ENCODE peak calls at places on chromosomes 2 and 18, in five cellular contexts. H, Y, N, I and E are unnamed samples.

GRCh38 chr2:85588218-85589044 is 4.2 kb downstream of the VAMP5 start:
- DNase-seq in H (peak; percentile 43), Y (no peak), N (no peak), I (no peak), E (no peak)

GRCh38 chr18:49731860-49732311 is 81.4 kb downstream of the ACAA2 start:
- DNase-seq in H (peak; percentile 35), Y (no peak), N (no peak), I (no peak), E (no peak)

GRCh38 chr2:202529389-202529788 is 105.4 kb upstream of the FAM117B start:
- DNase-seq in H (no peak), Y (no peak), N (peak; percentile 63), I (no peak), E (peak; percentile 76)

GRCh38 chr2:101781730-101782426 is 84.4 kb downstream of the MAP4K4 start:
- DNase-seq in H (no peak), Y (no peak), N (no peak), I (no peak), E (no peak)

GRCh38 chr18:48733854-48734253 is 195.0 kb downstream of the CTIF start:
- DNase-seq in H (no peak), Y (no peak), N (no peak), I (no peak), E (no peak)

GRCh38 chr2:157748371-157749132 is 119.9 kb upstream of the ACVR1C start:
- DNase-seq in H (no peak), Y (no peak), N (peak; percentile 30), I (no peak), E (no peak)

GRCh38 chr18:37179384-37179783 is 350.5 kb downstream of the KIAA1328 start:
- DNase-seq in H (no peak), Y (no peak), N (no peak), I (no peak), E (peak; percentile 5)

GRCh38 chr2:96353032-96353561 is 17.5 kb downstream of the NCAPH start:
- DNase-seq in H (no peak), Y (no peak), N (peak; percentile 89), I (no peak), E (no peak)

GRCh38 chr2:47512581-47513083 is 109.7 kb downstream of the MSH2 start:
- DNase-seq in H (peak; percentile 79), Y (no peak), N (no peak), I (no peak), E (no peak)

GRCh38 chr2:199463000-199463692 is 5.4 kb upstream of the SATB2 start:
- DNase-seq in H (peak; percentile 78), Y (peak; percentile 92), N (peak; percentile 91), I (peak; percentile 75), E (peak; percentile 53)

GRCh38 chr18:54734059-54734458 is 94.2 kb upstream of the RAB27B start:
- DNase-seq in H (no peak), Y (no peak), N (peak; percentile 98), I (no peak), E (peak; percentile 94)

GRCh38 chr2:65504201-65504600 is 71.8 kb upstream of the SPRED2 start:
- DNase-seq in H (no peak), Y (no peak), N (no peak), I (no peak), E (no peak)

GRCh38 chr2:29479566-29479965 is 364.4 kb downstream of the CLIP4 start:
- DNase-seq in H (no peak), Y (no peak), N (no peak), I (no peak), E (no peak)

GRCh38 chr2:138787053-138787666 is 7.0 kb upstream of the NXPH2 start:
- DNase-seq in H (no peak), Y (no peak), N (peak; percentile 69), I (peak; percentile 21), E (peak; percentile 31)

GRCh38 chr18:47901624-47902362 is 28.7 kb downstream of the SMAD2 start:
- DNase-seq in H (peak; percentile 96), Y (no peak), N (no peak), I (no peak), E (no peak)

GRCh38 chr2:162477011-162477410 is 133.1 kb downstream of the GCA start:
- DNase-seq in H (peak; percentile 8), Y (no peak), N (no peak), I (no peak), E (no peak)

GRCh38 chr2:150212722-150213171 is 274.7 kb downstream of the RND3 start:
- DNase-seq in H (no peak), Y (no peak), N (peak; percentile 61), I (no peak), E (peak; percentile 61)

GRCh38 chr2:129766594-129766993 is 212.9 kb upstream of the RAB6C start:
- DNase-seq in H (no peak), Y (no peak), N (peak; percentile 43), I (no peak), E (no peak)

GRCh38 chr2:21251216-21251971 is 127.6 kb downstream of the TDRD15 start:
- DNase-seq in H (peak; percentile 68), Y (peak; percentile 32), N (no peak), I (no peak), E (no peak)

GRCh38 chr2:81481994-81482368 is 1177.4 kb upstream of the LRRTM1 start:
- DNase-seq in H (peak; percentile 8), Y (no peak), N (no peak), I (no peak), E (peak; percentile 1)

GRCh38 chr2:178306351-178307073 is 112.2 kb downstream of the OSBPL6 start:
- DNase-seq in H (peak; percentile 79), Y (peak; percentile 57), N (peak; percentile 68), I (peak; percentile 29), E (no peak)

GRCh38 chr2:181738074-181738473 is 57.8 kb upstream of the NEUROD1 start:
- DNase-seq in H (peak; percentile 70), Y (no peak), N (peak; percentile 20), I (no peak), E (no peak)

GRCh38 chr2:11024687-11025086 is 113.0 kb downstream of the KCNF1 start:
- DNase-seq in H (no peak), Y (no peak), N (no peak), I (no peak), E (no peak)

GRCh38 chr2:156319811-156320490 is 12.6 kb downstream of the NR4A2 start:
- DNase-seq in H (peak; percentile 87), Y (peak; percentile 65), N (peak; percentile 38), I (peak; percentile 27), E (peak; percentile 32)

GRCh38 chr18:25503567-25504081 is 151.7 kb upstream of the ZNF521 start:
- DNase-seq in H (peak; percentile 68), Y (peak; percentile 72), N (peak; percentile 77), I (peak; percentile 41), E (peak; percentile 80)

GRCh38 chr2:25145803-25146202 is 22.6 kb downstream of the POMC start:
- DNase-seq in H (no peak), Y (no peak), N (no peak), I (no peak), E (no peak)

GRCh38 chr2:234480337-234480736 is 16.5 kb downstream of the ARL4C start:
- DNase-seq in H (no peak), Y (no peak), N (no peak), I (no peak), E (no peak)

GRCh38 chr2:182647499-182647787 is 68.6 kb upstream of the DNAJC10 start:
- DNase-seq in H (peak; percentile 19), Y (no peak), N (no peak), I (no peak), E (no peak)

GRCh38 chr2:217938038-217938437 is 64.8 kb downstream of the TNS1 start:
- DNase-seq in H (no peak), Y (no peak), N (no peak), I (no peak), E (no peak)

GRCh38 chr2:104846955-104847820 is 6.7 kb upstream of the POU3F3 start:
- DNase-seq in H (no peak), Y (no peak), N (no peak), I (no peak), E (peak; percentile 33)
- H3K27ac ChIP-seq in H (no peak overlapping the region), Y (no peak overlapping the region), N (no peak overlapping the region), I (no peak overlapping the region), E (no peak overlapping the region)

GRCh38 chr18:51190000-51190399 is 7.5 kb downstream of the MEX3C start:
- DNase-seq in H (no peak), Y (no peak), N (no peak), I (no peak), E (no peak)
- H3K9ac ChIP-seq in H (no peak overlapping the region), Y (no peak overlapping the region), N (no peak overlapping the region), I (no peak overlapping the region), E (no peak overlapping the region)

DNA sequence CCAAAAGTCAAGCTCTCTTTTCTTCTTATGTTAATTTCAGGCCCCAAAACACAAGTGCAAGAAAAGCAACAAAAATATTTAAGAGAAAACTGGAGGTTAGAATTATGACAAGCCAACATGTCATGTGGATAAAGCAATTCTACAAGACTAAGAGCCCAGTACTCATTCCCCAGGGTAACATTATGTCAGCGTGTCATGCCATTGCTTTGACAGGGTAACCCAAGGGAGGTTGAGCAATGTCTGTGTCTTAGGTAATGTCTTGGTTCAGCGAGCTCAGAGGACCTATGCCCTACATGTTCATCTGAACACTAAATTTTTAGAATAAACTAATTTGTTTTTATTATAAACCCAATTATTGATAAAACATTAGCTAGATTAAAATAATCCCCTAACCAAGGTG is 173.2 kb upstream of the ZNF804A start:
- DNase-seq in H (no peak), Y (no peak), N (no peak), I (no peak), E (no peak)
- H3K4me1 ChIP-seq in H (no peaks in the 10 kb centered on the region), Y (no peaks in the 10 kb centered on the region), N (no peaks in the 10 kb centered on the region), I (no peaks in the 10 kb centered on the region), E (no peaks in the 10 kb centered on the region)

DNA sequence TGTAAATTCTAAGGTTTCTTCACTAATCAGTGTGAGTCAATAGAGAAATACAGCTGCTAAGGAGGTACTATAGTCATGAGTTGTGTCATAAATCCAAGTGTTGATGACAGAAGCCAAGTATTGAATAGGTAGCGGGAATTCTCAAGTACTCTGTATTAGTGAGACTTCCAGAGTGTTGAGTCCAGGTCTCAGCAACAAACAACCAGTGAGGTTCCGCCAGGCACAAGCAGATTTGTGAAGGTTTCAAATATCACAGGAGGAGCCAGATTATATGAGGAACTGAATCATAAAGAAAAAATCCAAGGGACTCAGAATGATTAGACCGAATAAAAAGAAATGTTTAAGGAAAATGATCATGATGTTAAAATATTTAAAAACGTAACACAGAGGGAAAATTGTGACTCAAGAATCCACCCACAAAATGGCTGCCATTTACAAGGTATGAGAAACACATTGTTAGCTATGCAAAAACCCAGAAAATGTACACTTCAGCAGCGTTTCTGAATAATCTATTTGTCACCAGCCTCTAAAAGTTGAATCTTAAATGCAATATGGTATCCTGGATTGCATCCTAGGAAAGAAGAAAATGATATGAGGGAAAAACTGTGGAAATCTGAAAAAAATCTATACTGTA is 27.3 kb upstream of the EVA1A start:
- DNase-seq in H (no peak), Y (no peak), N (peak; percentile 93), I (no peak), E (peak; percentile 51)
- H3K27ac ChIP-seq in H (no peak overlapping the region), Y (no peak overlapping the region), N (peak overlapping the region; percentile 85), I (no peak overlapping the region), E (no peak overlapping the region)

DNA sequence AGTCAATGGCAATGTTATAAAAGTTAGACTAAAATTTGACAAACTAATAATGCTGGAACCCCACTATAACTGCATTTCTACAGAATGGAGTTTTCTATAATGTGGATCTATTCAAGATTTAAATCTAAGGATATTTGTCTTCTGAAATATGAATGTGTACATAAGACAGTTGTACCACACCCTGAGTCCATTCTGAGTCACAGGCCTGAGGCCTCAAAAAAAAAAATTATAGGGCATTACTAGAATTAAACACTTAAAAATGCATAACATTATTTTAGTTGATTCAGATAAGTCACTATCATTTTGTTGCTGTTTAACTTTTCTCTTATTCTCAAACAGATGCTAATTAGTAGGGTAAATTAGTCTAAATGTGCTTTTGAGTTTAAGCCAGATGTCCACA is 42.2 kb upstream of the COL5A2 start:
- DNase-seq in H (no peak), Y (no peak), N (peak; percentile 72), I (no peak), E (peak; percentile 50)
- H3K9ac ChIP-seq in H (no peak overlapping the region), Y (no peak overlapping the region), N (peak overlapping the region; percentile 52), I (no peak overlapping the region), E (no peak overlapping the region)

GRCh38 chr18:23833714-23834113 is 144.5 kb downstream of the LAMA3 start:
- DNase-seq in H (no peak), Y (no peak), N (no peak), I (no peak), E (no peak)
- H3K4me1 ChIP-seq in H (no peaks in the 10 kb centered on the region), Y (no peaks in the 10 kb centered on the region), N (peaks cover 30% of the 10 kb centered on the region), I (no peaks in the 10 kb centered on the region), E (no peaks in the 10 kb centered on the region)